ENCODE peak calls at places on chromosomes 12 and 14, in four cellular contexts. D is IMR-90, V is HepG2, I is GM12878. N is an unnamed sample.
A peak's percentile ranks its signal among the peaks of the same experiment; 100 is the strongest.

GRCh38 chr12:104478396-104479140 is 21.8 kb downstream of the CHST11 start:
- DNase-seq in D (no peak), V (no peak), I (peak; percentile 80), N (no peak)

GRCh38 chr12:76505050-76505449 is 54.5 kb downstream of the OSBPL8 start:
- DNase-seq in D (no peak), V (no peak), I (no peak), N (no peak)

GRCh38 chr14:52069617-52070431 is 965 bp upstream of the NID2 start:
- DNase-seq in D (peak; percentile 83), V (no peak), I (no peak), N (no peak)

GRCh38 chr12:82963961-82964360 is 277.3 kb downstream of the TMTC2 start:
- DNase-seq in D (no peak), V (no peak), I (no peak), N (no peak)

GRCh38 chr12:128606538-128606937 is 217.2 kb downstream of the SLC15A4 start:
- DNase-seq in D (no peak), V (no peak), I (no peak), N (no peak)

GRCh38 chr12:76152161-76152807 is 67.8 kb upstream of the NAP1L1 start:
- DNase-seq in D (no peak), V (no peak), I (peak; percentile 49), N (no peak)

GRCh38 chr12:96497800-96498199 is 8.4 kb downstream of the CFAP54 start:
- DNase-seq in D (peak; percentile 31), V (no peak), I (no peak), N (no peak)

GRCh38 chr14:23052182-23052623 is 5.1 kb downstream of the CDH24 start:
- DNase-seq in D (no peak), V (peak; percentile 65), I (no peak), N (no peak)

GRCh38 chr12:61810486-61810885 is 449.7 kb upstream of the USP15 start:
- DNase-seq in D (no peak), V (no peak), I (no peak), N (no peak)

GRCh38 chr14:101504096-101504948 is 57.0 kb upstream of the DIO3 start:
- DNase-seq in D (no peak), V (no peak), I (no peak), N (no peak)

GRCh38 chr12:69464433-69464832 is 5.8 kb upstream of the FRS2 start:
- DNase-seq in D (peak; percentile 11), V (no peak), I (no peak), N (no peak)
- H3K9me3 ChIP-seq in D (no peaks in the 10 kb centered on the region), V (no peaks in the 10 kb centered on the region), I (no peaks in the 10 kb centered on the region), N (no peaks in the 10 kb centered on the region)

DNA sequence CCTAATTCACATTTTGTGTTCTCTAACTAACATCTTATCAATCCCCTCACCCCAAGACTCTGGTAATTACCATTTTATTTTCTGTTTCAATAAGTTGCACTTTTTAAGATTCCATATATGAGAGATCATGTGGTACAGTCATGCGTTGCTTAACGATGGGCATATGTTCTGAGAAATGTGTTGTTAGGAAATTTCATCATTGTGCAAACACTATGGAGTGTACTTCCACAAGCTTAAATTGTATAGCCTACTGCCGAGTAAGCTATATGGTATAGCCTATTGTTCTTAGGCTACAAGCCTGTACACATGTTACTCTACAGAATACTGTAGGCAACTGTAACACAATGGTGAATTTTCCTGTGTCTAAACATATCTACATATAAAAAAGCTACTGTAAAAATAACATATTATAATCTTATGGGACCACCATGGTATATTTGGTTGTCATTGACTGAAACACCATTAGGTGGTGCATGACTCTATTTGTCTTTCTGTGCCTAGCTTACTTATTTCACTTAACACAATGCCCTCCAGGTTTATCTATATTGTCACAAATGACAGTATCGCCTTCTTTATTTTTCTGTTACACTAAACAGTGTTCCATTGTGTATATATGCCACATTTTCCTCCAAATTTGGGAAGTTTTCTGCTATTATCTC is 473.4 kb upstream of the LMO3 start:
- DNase-seq in D (no peak), V (peak; percentile 1), I (no peak), N (no peak)
- TF ChIP-seq CTCF in D (no peak), V (no peak), I (no peak), N (peak; percentile 7)

DNA sequence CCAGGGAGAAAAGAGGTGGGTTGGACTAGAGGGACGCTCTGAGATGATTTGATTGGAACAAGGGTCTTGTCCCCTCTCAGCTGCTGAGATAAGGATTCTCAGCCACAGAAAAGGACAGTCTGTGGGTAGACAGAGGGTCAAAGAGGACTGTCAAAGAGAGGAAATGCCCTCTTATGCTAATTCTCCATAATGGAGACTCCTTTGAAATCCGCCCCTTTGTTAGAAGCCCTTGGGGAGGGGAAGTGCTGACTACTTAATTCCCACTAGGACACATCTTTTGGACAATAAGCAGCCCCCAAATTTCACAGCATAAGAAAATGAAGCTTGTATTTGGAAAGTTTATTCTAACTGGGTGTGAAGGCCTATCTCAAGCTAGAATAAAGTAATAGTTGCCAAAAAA is 176.6 kb downstream of the KTN1 start:
- DNase-seq in D (no peak), V (no peak), I (no peak), N (no peak)
- TF ChIP-seq CEBPB in D (no peak), V (no peak), I (no peak), N (no peak)

GRCh38 chr12:2248901-2249381 is 196.2 kb downstream of the CACNA1C start:
- DNase-seq in D (peak; percentile 80), V (no peak), I (peak; percentile 93), N (no peak)

GRCh38 chr12:2248087-2248900 is 195.5 kb downstream of the CACNA1C start:
- DNase-seq in D (peak; percentile 91), V (peak; percentile 92), I (no peak), N (no peak)

GRCh38 chr12:2247109-2247508 is 194.3 kb downstream of the CACNA1C start:
- DNase-seq in D (no peak), V (no peak), I (no peak), N (no peak)

GRCh38 chr12:2251485-2252179 is 198.8 kb downstream of the CACNA1C start:
- DNase-seq in D (peak; percentile 61), V (no peak), I (no peak), N (no peak)

GRCh38 chr12:2250797-2251196 is 198.0 kb downstream of the CACNA1C start:
- DNase-seq in D (no peak), V (no peak), I (no peak), N (no peak)
- H3K9me3 ChIP-seq in D (no peaks in the 10 kb centered on the region), V (peaks cover 4% of the 10 kb centered on the region), I (no peaks in the 10 kb centered on the region), N (peaks cover 3% of the 10 kb centered on the region)

GRCh38 chr14:21791749-21792148 is 118.1 kb upstream of the OR4E1 start:
- DNase-seq in D (no peak), V (no peak), I (no peak), N (no peak)

GRCh38 chr14:21796912-21797311 is 123.3 kb upstream of the OR4E1 start:
- DNase-seq in D (peak; percentile 1), V (no peak), I (no peak), N (no peak)

GRCh38 chr14:21795456-21795855 is 121.8 kb upstream of the OR4E1 start:
- DNase-seq in D (no peak), V (no peak), I (no peak), N (no peak)
- TF ChIP-seq CTCF in D (no peak), V (no peak), I (no peak), N (no peak)